ENCODE peak calls at places on chromosomes 2 and 18, in nine cellular contexts. G, W, I, F, O, N, A, T and Y are unnamed samples.

GRCh38 chr2:133438026-133438425 is 130.2 kb downstream of the NCKAP5 start:
- DNase-seq in G (no peak), W (no peak), I (no peak), F (no peak), O (no peak), N (no peak), A (no peak), T (no peak), Y (no peak)

GRCh38 chr2:98524168-98524567 is 79.5 kb downstream of the INPP4A start:
- DNase-seq in G (no peak), W (no peak), I (peak), F (no peak), O (no peak), N (peak), A (no peak), T (no peak), Y (peak)

GRCh38 chr18:62904396-62905285 is 189.3 kb downstream of the PHLPP1 start:
- DNase-seq in G (no peak), W (no peak), I (no peak), F (no peak), O (no peak), N (no peak), A (no peak), T (no peak), Y (no peak)

GRCh38 chr2:109601693-109602250 is 12.0 kb downstream of the SEPTIN10 start:
- DNase-seq in G (no peak), W (no peak), I (no peak), F (no peak), O (peak), N (no peak), A (no peak), T (no peak), Y (no peak)

GRCh38 chr2:162524192-162524591 is 180.3 kb downstream of the GCA start:
- DNase-seq in G (peak), W (no peak), I (no peak), F (no peak), O (no peak), N (peak), A (no peak), T (peak), Y (peak)

GRCh38 chr18:62606106-62606505 is 83.3 kb downstream of the ZCCHC2 start:
- DNase-seq in G (no peak), W (no peak), I (peak), F (no peak), O (no peak), N (no peak), A (no peak), T (no peak), Y (no peak)

GRCh38 chr18:11955299-11956029 is 25.8 kb upstream of the IMPA2 start:
- DNase-seq in G (peak), W (no peak), I (peak), F (peak), O (peak), N (peak), A (peak), T (no peak), Y (peak)

GRCh38 chr2:238692562-238692961 is 155.3 kb upstream of the TWIST2 start:
- DNase-seq in G (no peak), W (no peak), I (no peak), F (no peak), O (no peak), N (no peak), A (no peak), T (no peak), Y (no peak)

GRCh38 chr2:9744256-9745004 is 98.8 kb upstream of the TAF1B start:
- DNase-seq in G (no peak), W (no peak), I (no peak), F (no peak), O (peak), N (no peak), A (no peak), T (no peak), Y (no peak)

GRCh38 chr2:172574965-172575364 is 19.1 kb downstream of the PDK1 start:
- DNase-seq in G (no peak), W (no peak), I (no peak), F (no peak), O (no peak), N (no peak), A (no peak), T (no peak), Y (no peak)

GRCh38 chr2:36354816-36355156 is 792 bp upstream of the CRIM1 start:
- DNase-seq in G (no peak), W (no peak), I (no peak), F (no peak), O (no peak), N (no peak), A (peak), T (no peak), Y (no peak)
- H3K27ac ChIP-seq in G (peak), W (peak), I (peak), F (peak), O (peak), N (peak), A (peak), T (peak), Y (peak)

GRCh38 chr2:17427401-17427800 is 90.8 kb downstream of the RAD51AP2 start:
- DNase-seq in G (no peak), W (no peak), I (no peak), F (no peak), O (no peak), N (no peak), A (no peak), T (no peak), Y (no peak)
- TF ChIP-seq POLR2A in G (no peak), W (no peak), I (no peak), F (no peak), O (no peak), N (no peak), A (no peak), T (no peak), Y (no peak)

GRCh38 chr18:23650963-23651927 is 11.5 kb downstream of the ANKRD29 start:
- DNase-seq in G (peak), W (no peak), I (peak), F (peak), O (no peak), N (peak), A (no peak), T (no peak), Y (peak)
- H3K27ac ChIP-seq in G (peak), W (peak), I (no peak), F (no peak), O (no peak), N (peak), A (no peak), T (no peak), Y (peak)

GRCh38 chr2:229669841-229670240 is 44.5 kb downstream of the DNER start:
- DNase-seq in G (no peak), W (no peak), I (no peak), F (no peak), O (no peak), N (no peak), A (no peak), T (no peak), Y (no peak)
- TF ChIP-seq POLR2A in G (no peak), W (no peak), I (no peak), F (no peak), O (no peak), N (no peak), A (no peak), T (no peak), Y (no peak)

GRCh38 chr2:29528371-29528770 is 393.0 kb downstream of the ALK start:
- DNase-seq in G (no peak), W (no peak), I (no peak), F (no peak), O (no peak), N (no peak), A (no peak), T (no peak), Y (no peak)
- H3K27ac ChIP-seq in G (no peak), W (no peak), I (peak), F (no peak), O (no peak), N (no peak), A (no peak), T (no peak), Y (no peak)

GRCh38 chr2:156177654-156178053 is 154.9 kb downstream of the NR4A2 start:
- DNase-seq in G (no peak), W (no peak), I (no peak), F (no peak), O (no peak), N (no peak), A (no peak), T (no peak), Y (no peak)

GRCh38 chr2:156181208-156181607 is 151.3 kb downstream of the NR4A2 start:
- DNase-seq in G (no peak), W (no peak), I (no peak), F (no peak), O (no peak), N (no peak), A (no peak), T (no peak), Y (no peak)

DNA sequence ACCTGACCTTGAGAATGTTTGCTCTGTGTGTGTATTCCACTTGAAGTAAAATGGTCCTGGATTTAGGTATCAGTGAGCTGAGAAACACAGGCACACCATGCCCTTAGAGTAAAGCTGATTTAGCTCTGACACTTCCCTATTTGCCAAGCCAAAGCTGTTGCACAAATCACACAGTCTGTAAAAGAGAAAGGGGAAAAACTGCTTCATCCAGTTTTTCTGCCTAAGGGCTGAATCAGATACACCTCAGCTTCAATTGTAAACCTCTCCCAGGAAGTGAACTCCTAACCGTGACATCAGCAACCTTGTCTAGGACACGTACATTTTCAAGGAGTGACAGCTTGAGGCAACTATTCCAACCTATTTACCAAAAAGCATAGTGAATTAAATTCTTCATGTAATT is 150.4 kb downstream of the NR4A2 start:
- DNase-seq in G (peak), W (no peak), I (no peak), F (no peak), O (peak), N (peak), A (no peak), T (no peak), Y (no peak)
- TF ChIP-seq POLR2A in G (no peak), W (no peak), I (no peak), F (no peak), O (peak), N (no peak), A (no peak), T (no peak), Y (no peak)